ENCODE peak calls at places on chromosomes 11 and 22, in five cellular contexts. Q is tibial nerve, M is A549, O is esophagus muscularis mucosa, J is transverse colon. G is an unnamed sample. For H3K4me1, the result is how much of the 10 kb centered on the place peaks cover.

GRCh38 chr11:72745925-72746550 is 6.2 kb downstream of the ARAP1 start:
- DNase-seq in Q (no peak), J (no peak), O (no peak), M (no peak), G (no peak)

GRCh38 chr11:124943242-124943641 is 7.4 kb upstream of the HEPACAM start:
- DNase-seq in Q (no peak), O (no peak), M (no peak), J (no peak), G (no peak)

GRCh38 chr11:115848614-115849013 is 344.4 kb upstream of the CADM1 start:
- DNase-seq in J (no peak), Q (no peak), M (no peak), O (no peak), G (no peak)

GRCh38 chr11:27391336-27392015 is 28.5 kb upstream of the CCDC34 start:
- DNase-seq in Q (no peak), M (no peak), J (no peak), O (no peak), G (no peak)

GRCh38 chr11:6437993-6438392 is 2.8 kb downstream of the HPX start:
- DNase-seq in Q (no peak), M (no peak), J (no peak), O (no peak), G (no peak)

GRCh38 chr11:115611343-115611742 is 107.1 kb upstream of the CADM1 start:
- DNase-seq in Q (no peak), J (no peak), M (no peak), O (no peak), G (no peak)

GRCh38 chr11:19573666-19574065 is 139.0 kb upstream of the NAV2 start:
- DNase-seq in Q (no peak), O (no peak), J (no peak), M (no peak), G (no peak)

GRCh38 chr11:79461144-79461543 is 20.3 kb upstream of the TENM4 start:
- DNase-seq in Q (peak), J (no peak), M (no peak), O (peak), G (peak)

GRCh38 chr11:118200901-118201680 is 23.7 kb downstream of the JAML start:
- DNase-seq in Q (no peak), J (no peak), O (no peak), M (no peak), G (no peak)

GRCh38 chr11:20310137-20310536 is 53.4 kb upstream of the HTATIP2 start:
- DNase-seq in Q (no peak), J (no peak), O (no peak), M (no peak), G (no peak)

GRCh38 chr11:123407124-123407995 is 22.7 kb upstream of the GRAMD1B start:
- DNase-seq in J (peak), Q (peak), M (peak), O (no peak), G (peak)

GRCh38 chr11:124194696-124195418 is 11.7 kb downstream of the OR10D3 start:
- DNase-seq in J (peak), O (no peak), Q (peak), M (peak), G (no peak)

GRCh38 chr11:99432677-99433076 is 411.9 kb downstream of the CNTN5 start:
- DNase-seq in O (no peak), Q (no peak), M (no peak), J (no peak), G (no peak)

GRCh38 chr11:119433369-119433749 is 10.4 kb upstream of the THY1 start:
- DNase-seq in Q (no peak), J (no peak), O (no peak), M (no peak), G (no peak)

GRCh38 chr11:116896211-116896610 is 58.8 kb upstream of the APOA1 start:
- DNase-seq in O (no peak), M (no peak), J (no peak), Q (no peak), G (no peak)

GRCh38 chr22:28882545-28882877 is 861 bp upstream of the ZNRF3 start:
- DNase-seq in M (no peak), Q (peak), O (no peak), J (no peak), G (no peak)

GRCh38 chr22:39463931-39464390 is 7.1 kb downstream of the MGAT3 start:
- DNase-seq in Q (no peak), J (no peak), O (no peak), M (no peak), G (no peak)

GRCh38 chr11:123677510-123677909 is 23.1 kb upstream of the SCN3B start:
- DNase-seq in Q (no peak), O (no peak), J (no peak), M (no peak), G (no peak)

GRCh38 chr11:71930556-71931244 is 1.9 kb downstream of the RNF121 start:
- DNase-seq in J (no peak), O (no peak), Q (no peak), M (no peak), G (no peak)

GRCh38 chr22:22730655-22731373 is 86.4 kb downstream of the GGTLC2 start:
- DNase-seq in J (no peak), O (peak), Q (no peak), M (no peak), G (peak)

GRCh38 chr22:46233231-46233630 is 16.9 kb downstream of the CDPF1 start:
- DNase-seq in J (no peak), O (no peak), Q (peak), M (no peak), G (no peak)

GRCh38 chr22:49829044-49829719 is 1.5 kb upstream of the BRD1 start:
- DNase-seq in Q (no peak), M (no peak), J (no peak), O (no peak), G (no peak)

GRCh38 chr22:38927033-38927789 is 30.2 kb upstream of the APOBEC3A start:
- DNase-seq in O (no peak), J (peak), Q (peak), M (peak), G (peak)

GRCh38 chr22:25942989-25943411 is 201.0 kb downstream of the MYO18B start:
- DNase-seq in O (no peak), Q (no peak), J (no peak), M (no peak), G (no peak)

GRCh38 chr11:22479986-22480740 is 142.0 kb downstream of the SLC17A6 start:
- DNase-seq in O (no peak), Q (no peak), J (no peak), M (no peak), G (no peak)

GRCh38 chr11:89203814-89204213 is 26.1 kb downstream of the TYR start:
- DNase-seq in M (no peak), J (no peak), O (no peak), Q (no peak), G (no peak)

GRCh38 chr11:97574976-97575665 is 1185.3 kb downstream of the JRKL start:
- DNase-seq in M (no peak), Q (no peak), J (no peak), O (no peak), G (no peak)

GRCh38 chr11:2792376-2793250 is 92.8 kb upstream of the KCNQ1OT1 start:
- DNase-seq in Q (no peak), M (no peak), O (no peak), J (peak), G (peak)

DNA sequence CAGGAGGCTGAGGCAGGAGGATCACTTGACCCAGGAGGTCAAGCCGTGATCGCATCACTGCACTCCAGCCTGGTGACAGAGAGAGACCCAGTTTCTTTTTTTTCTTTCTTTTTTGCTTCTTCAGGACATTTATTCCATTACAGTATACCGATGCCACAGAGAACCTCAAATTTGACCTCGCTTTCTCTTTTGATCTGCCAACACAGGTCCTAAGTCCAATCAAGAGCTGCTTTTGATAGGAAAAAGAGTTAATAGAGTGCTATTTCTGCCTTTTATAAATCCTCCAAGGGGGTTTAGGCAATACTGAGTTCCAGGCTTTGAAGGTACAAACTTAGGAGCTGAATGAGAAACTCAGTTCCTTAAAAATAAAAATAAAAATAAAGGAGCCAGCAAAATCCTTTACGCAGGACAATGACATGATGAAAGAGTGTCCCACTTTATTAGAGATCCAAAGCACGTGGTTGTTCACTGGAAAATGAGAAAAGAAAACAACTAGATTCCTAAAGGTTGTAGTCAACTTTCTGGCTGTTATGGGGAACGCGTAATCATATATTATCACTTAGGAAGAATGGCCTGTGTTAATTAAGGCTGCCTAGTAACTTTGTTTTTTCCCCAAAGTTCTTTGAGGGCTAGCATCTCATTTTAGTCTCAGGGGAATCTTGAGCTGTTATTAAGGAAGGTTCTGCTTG is 27.2 kb downstream of the FADD start:
- DNase-seq in Q (no peak), O (no peak), M (no peak), J (no peak), G (no peak)
- TF ChIP-seq POLR2A in Q (no peak), O (no peak), M (no peak), J (no peak), G (no peak)

GRCh38 chr11:133986545-133986944 is 29.8 kb upstream of the IGSF9B start:
- DNase-seq in J (no peak), M (no peak), Q (no peak), O (no peak), G (no peak)

GRCh38 chr11:133984828-133985227 is 28.1 kb upstream of the IGSF9B start:
- DNase-seq in M (no peak), J (no peak), Q (no peak), O (no peak), G (no peak)

GRCh38 chr11:133987221-133987620 is 30.5 kb upstream of the IGSF9B start:
- DNase-seq in M (no peak), O (no peak), Q (no peak), J (no peak), G (no peak)

GRCh38 chr11:133983660-133984316 is 27.0 kb upstream of the IGSF9B start:
- DNase-seq in M (no peak), O (no peak), J (no peak), Q (no peak), G (no peak)

DNA sequence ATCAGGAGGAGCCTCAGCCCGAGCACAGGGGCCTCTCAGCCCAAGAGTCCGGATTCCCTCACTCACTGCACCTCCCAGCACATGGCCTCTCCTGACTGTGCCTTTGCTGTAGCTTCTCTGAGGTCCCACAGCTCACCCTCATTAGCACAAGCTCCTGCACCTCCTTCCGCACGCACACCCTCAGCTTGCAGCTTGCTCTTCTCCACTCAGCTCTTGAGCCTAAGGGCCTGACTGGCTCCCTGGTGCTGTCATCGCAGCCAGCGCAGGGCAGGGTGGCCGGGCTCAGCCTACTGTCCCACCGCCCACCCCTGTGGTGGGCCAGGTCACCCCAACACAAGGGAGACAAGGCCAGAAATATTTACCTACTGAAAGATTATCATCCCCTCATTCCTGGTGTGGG is 29.2 kb upstream of the IGSF9B start:
- DNase-seq in J (no peak), O (no peak), M (no peak), Q (no peak), G (no peak)
- H3K4me1 ChIP-seq in J (under half), O (under half), M (under half), Q (under half), G (under half)

DNA sequence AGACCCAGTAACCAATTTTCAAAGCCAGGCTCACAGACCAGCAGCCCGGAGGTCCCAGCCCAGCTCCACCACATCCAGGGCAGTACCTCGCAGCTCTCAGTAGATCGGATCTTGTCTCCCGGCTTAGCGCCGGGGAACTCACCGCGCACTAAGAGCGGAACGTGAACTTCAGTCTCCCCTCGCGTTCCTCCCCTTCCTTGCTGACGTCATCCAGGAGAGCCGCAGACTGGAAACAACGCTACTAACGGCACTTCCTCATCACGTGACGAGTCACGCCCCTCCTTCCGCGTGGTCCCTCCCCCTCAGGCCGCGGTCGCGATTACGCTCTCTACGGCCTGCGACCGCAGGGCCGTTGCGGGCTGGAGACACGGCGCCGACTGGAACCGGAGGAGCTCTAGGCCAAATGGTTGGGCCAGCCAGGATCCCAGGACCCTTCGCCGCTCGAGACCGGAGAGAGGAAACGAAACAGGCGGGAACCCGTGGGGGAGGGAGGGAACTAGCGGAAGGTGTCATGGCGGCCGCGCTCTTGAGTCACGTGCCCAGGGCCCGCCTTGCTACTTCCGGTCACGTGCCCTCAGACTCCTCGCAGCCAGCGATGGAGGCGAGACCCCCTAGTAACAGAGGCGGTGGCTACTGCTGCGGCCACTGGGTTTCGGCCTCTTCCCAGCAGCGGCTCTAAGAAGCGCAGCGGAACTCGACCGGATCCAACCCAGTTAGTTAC is at the start of the genes GTF2H1 and HPS5:
- DNase-seq in M (peak), Q (peak), J (peak), O (peak), G (peak)
- TF ChIP-seq EP300 in M (no peak), Q (peak), J (peak), O (peak), G (peak)

DNA sequence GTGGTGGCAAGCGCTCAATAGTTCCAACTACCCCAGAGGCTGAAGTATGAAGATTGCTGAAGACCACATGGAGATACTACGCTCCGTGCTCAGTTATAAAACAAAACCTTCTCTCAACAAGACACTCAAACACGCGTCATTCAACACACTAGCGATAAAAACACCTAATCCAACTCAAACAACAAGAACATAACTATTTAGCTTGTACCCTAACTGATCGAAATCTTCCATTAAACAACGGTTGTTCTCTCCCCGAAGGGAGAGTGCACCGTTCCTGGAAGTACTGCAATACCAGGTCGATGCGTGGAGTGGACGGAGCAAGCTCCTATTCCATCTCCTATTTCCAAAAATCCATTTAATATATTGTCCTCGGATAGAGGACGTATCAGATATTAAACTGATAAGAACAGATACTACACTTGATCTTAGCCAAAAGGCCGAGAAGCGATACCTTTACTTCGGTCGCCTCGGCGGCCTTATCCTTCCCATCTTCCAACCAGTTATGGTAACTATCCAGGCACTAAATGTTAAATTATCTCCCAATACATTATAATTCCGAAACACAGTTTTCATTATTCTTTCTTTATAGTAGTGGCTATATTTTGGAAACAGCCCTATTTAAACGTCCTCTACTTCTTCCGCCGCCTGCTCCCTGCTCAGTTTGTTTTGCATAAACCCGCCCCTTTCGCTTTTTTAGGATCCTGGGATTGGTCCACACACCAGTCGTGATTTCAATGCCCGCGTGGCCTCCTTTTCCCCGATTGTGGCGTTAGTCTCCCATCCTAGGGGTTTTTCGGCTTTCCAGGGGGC is 2.2 kb upstream of the WDR74 start:
- DNase-seq in J (peak), M (peak), O (peak), Q (peak), G (peak)
- TF ChIP-seq POLR2A in J (peak), M (peak), O (peak), Q (peak), G (peak)

DNA sequence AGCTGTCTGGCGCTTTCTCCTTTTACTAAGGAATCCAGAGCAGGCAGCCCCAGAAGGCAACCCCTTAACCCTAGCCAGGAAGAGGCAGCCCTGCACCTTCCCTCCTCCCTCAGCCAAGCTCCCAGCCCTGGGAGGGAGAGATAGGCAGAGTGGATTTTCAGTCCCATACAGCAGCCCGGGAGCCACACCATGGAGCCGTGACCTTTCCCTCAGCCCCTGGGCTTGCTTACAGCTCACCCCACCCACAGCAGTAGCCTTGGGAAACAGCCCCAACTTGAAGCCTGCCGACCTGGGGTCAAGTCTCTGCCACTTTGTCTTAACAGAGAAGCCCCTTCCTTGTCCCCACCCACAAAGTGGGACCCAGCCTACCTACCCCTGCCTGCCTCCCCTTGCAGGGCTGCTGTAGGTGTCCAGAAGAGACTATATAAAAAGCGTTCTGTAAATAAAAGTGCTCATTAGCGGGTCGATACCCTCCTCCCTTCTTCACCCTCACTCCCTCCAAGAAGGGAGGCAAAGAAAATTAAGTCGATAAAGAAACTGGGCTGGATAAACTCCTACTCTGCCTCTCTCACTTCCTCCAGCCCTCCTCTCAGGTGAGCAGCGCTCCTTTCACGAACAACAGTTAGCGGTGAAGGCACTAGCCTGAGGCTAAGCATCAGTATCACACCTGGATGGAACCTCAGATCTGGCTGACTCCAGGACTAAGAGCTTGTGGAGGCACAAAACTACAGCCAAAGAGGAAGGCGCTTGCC is 4.2 kb downstream of the TST start:
- DNase-seq in M (no peak), J (peak), Q (no peak), O (no peak), G (no peak)
- H3K4me1 ChIP-seq in M (under half), J (half or more), Q (under half), O (half or more), G (under half)

DNA sequence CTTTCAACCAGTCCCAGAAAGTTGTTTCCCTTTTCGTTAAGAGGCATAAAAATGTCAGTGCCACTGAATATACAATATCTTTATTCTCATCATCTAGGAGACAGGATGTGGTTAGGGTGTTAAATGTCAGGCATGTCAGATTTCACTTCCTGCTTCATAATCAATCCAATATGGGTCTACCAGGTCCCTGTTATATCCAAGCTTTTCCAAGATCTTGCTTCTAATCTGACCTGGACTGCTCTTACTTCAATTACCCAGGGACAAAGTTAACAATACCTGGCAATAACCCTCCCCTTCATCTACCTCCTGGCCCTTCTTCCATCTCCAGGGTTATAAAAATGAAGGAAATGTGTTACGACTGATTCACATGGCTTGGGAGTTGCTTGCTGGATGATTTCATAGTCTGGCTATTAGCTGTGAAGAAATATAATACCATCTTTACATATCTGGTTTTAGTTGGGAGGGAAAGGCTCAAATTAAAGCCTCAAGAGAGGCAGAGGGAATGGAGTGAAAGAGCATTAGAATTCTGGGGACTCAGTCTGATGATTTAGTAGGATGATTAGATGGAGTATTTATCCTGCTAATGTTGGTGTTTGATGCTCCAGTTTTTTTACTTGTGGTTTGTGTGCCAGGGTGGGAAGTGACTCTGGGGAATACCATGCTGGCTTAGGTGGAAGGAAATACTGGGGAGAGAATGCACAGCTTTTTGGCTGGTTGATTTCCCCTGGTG is 534.3 kb downstream of the ETS1 start:
- DNase-seq in Q (no peak), J (no peak), O (no peak), M (no peak), G (no peak)
- TF ChIP-seq EP300 in Q (no peak), J (no peak), O (no peak), M (no peak), G (no peak)